ENCODE peak calls at places on chromosomes 3 and 15, in six cellular contexts. A is substantia nigra; C is NCI-H2227 treated with DMSO at 0.1 percent for 48 hours; H is EL; T is activated T-cell treated with anti-CD3 and anti-CD28 coated beads, Interleukin-2, amount 50 U/mL, for 72 hours; B is midbrain. Q is an unnamed sample.

GRCh38 chr3:89278305-89278704 is 170.9 kb downstream of the EPHA3 start:
- DNase-seq in A (no peak), H (no peak), B (no peak), T (no peak), C (no peak), Q (no peak)

GRCh38 chr3:10238330-10238995 is 9.8 kb upstream of the TATDN2 start:
- DNase-seq in T (peak; percentile 48), H (no peak), A (no peak), B (no peak), C (no peak), Q (peak; percentile 81)

GRCh38 chr3:62405117-62405516 is 31.8 kb upstream of the FEZF2 start:
- DNase-seq in T (no peak), C (no peak), A (no peak), B (no peak), H (no peak), Q (no peak)

GRCh38 chr15:41939986-41940385 is 32.4 kb downstream of the EHD4 start:
- DNase-seq in B (no peak), A (no peak), C (no peak), H (no peak), T (no peak), Q (no peak)

GRCh38 chr15:45704329-45705249 is 69.8 kb downstream of the SQOR start:
- DNase-seq in T (peak; percentile 29), A (no peak), B (no peak), C (no peak), H (peak; percentile 40), Q (no peak)

GRCh38 chr3:53030864-53031445 is 14.9 kb downstream of the SFMBT1 start:
- DNase-seq in B (no peak), H (no peak), C (no peak), A (no peak), T (peak; percentile 47), Q (peak; percentile 55)

GRCh38 chr3:8328971-8329370 is 172.7 kb upstream of the LMCD1 start:
- DNase-seq in T (no peak), A (no peak), C (no peak), H (no peak), B (no peak), Q (no peak)

GRCh38 chr15:80679167-80679804 is 15.8 kb upstream of the ABHD17C start:
- DNase-seq in H (no peak), A (no peak), T (no peak), C (no peak), B (no peak), Q (no peak)

GRCh38 chr3:63912768-63913588 is 795 bp upstream of the SCAANT1 start:
- DNase-seq in A (peak; percentile 27), H (peak; percentile 54), B (peak; percentile 47), C (peak; percentile 11), T (peak; percentile 61), Q (peak; percentile 67)

GRCh38 chr15:45714501-45715488 is 80.0 kb downstream of the SQOR start:
- DNase-seq in A (no peak), C (peak; percentile 50), B (peak; percentile 49), T (peak; percentile 43), H (peak; percentile 60), Q (peak; percentile 57)

GRCh38 chr3:146414010-146414409 is 55.4 kb downstream of the PLSCR2 start:
- DNase-seq in H (no peak), T (no peak), B (no peak), A (no peak), C (no peak), Q (no peak)

GRCh38 chr15:28021281-28022039 is 77.7 kb downstream of the OCA2 start:
- DNase-seq in H (peak; percentile 13), B (peak; percentile 42), T (no peak), C (peak; percentile 69), A (peak; percentile 13), Q (no peak)

Q was measured in activated CD8-positive, alpha-beta memory T cell treated with anti-CD3 and anti-CD28 coated beads, Interleukin-2, amount 10 ng/mL, durations not matched to agents 7 days and 5 days.